ENCODE peak calls at places on chromosomes 1 and 21, in four cellular contexts. H is lower leg skin, K is choroid plexus epithelial cell, G is HFF-Myc. D is an unnamed sample.

GRCh38 chr1:7261490-7261889 is 476.2 kb downstream of the CAMTA1 start:
- DNase-seq in H (no peak), K (no peak), G (no peak), D (no peak)

GRCh38 chr1:32393832-32394140 is 455 bp downstream of the BSDC1 start:
- DNase-seq in K (peak), H (no peak), G (no peak), D (peak)

GRCh38 chr1:63984257-63984626 is 210.4 kb downstream of the ROR1 start:
- DNase-seq in H (no peak), K (peak), G (no peak), D (no peak)

GRCh38 chr1:229863651-229864545 is 203.1 kb upstream of the GALNT2 start:
- DNase-seq in H (no peak), G (no peak), K (no peak), D (no peak)

GRCh38 chr1:26761217-26761616 is 26.5 kb upstream of the PIGV start:
- DNase-seq in G (no peak), K (no peak), H (no peak), D (no peak)

GRCh38 chr1:40732756-40733301 is 41.3 kb downstream of the NFYC start:
- DNase-seq in H (no peak), K (peak), G (no peak), D (no peak)

GRCh38 chr1:55140137-55140536 is 75.0 kb downstream of the USP24 start:
- DNase-seq in G (no peak), H (no peak), K (no peak), D (no peak)

GRCh38 chr1:211371406-211372105 is 44.9 kb downstream of the TRAF5 start:
- DNase-seq in H (no peak), K (peak), G (no peak), D (no peak)

GRCh38 chr1:226064168-226064815 is 1.8 kb downstream of the H3-3A start:
- DNase-seq in G (no peak), K (peak), H (no peak), D (no peak)

GRCh38 chr1:229192031-229192430 is 78.9 kb upstream of the RAB4A start:
- DNase-seq in K (peak), H (no peak), G (no peak), D (no peak)

GRCh38 chr1:59485949-59486348 is 189.1 kb downstream of the FGGY start:
- DNase-seq in H (no peak), G (no peak), K (no peak), D (no peak)

GRCh38 chr21:36850372-36850771 is 116.1 kb downstream of the HLCS start:
- DNase-seq in K (no peak), H (no peak), G (no peak), D (no peak)

GRCh38 chr1:39959651-39960333 is 4.8 kb downstream of the MFSD2A start:
- DNase-seq in K (no peak), G (no peak), H (no peak), D (no peak)

GRCh38 chr1:182087951-182088350 is 26.4 kb upstream of the ZNF648 start:
- DNase-seq in G (no peak), H (no peak), K (no peak), D (peak)

GRCh38 chr1:8817413-8818324 is at the start of gene RERE:
- DNase-seq in K (peak), G (peak), H (peak), D (peak)

GRCh38 chr1:197782719-197783328 is 7.5 kb upstream of the DENND1B start:
- DNase-seq in G (no peak), H (no peak), K (no peak), D (no peak)

GRCh38 chr1:245875581-245876263 is 631.4 kb downstream of the SMYD3 start:
- DNase-seq in H (no peak), G (no peak), K (peak), D (peak)

GRCh38 chr1:1171551-1172340 is 1.9 kb upstream of the TTLL10 start:
- DNase-seq in G (no peak), K (no peak), H (no peak), D (no peak)

GRCh38 chr1:103371234-103371633 is 154.3 kb upstream of the RNPC3 start:
- DNase-seq in G (no peak), H (no peak), K (peak), D (no peak)

GRCh38 chr1:15728937-15729657 is 7.0 kb upstream of the SLC25A34 start:
- DNase-seq in K (no peak), H (no peak), G (no peak), D (no peak)

GRCh38 chr1:201268604-201269151 is 14.6 kb upstream of the PKP1 start:
- DNase-seq in G (peak), K (peak), H (peak), D (peak)

GRCh38 chr1:61950418-61950817 is 208.1 kb downstream of the PATJ start:
- DNase-seq in K (peak), G (no peak), H (no peak), D (peak)

GRCh38 chr1:237671262-237671661 is 219.5 kb downstream of the ZP4 start:
- DNase-seq in K (no peak), H (no peak), G (no peak), D (no peak)

GRCh38 chr21:17622018-17622417 is 9.3 kb upstream of the BTG3 start:
- DNase-seq in G (no peak), H (no peak), K (no peak), D (no peak)

GRCh38 chr1:241156231-241156965 is 200.6 kb downstream of the RGS7 start:
- DNase-seq in K (no peak), H (no peak), G (no peak), D (no peak)

GRCh38 chr1:173865468-173866164 is 2.2 kb downstream of the GAS5 start:
- DNase-seq in G (no peak), K (no peak), H (no peak), D (peak)

GRCh38 chr1:184881941-184882648 is 92.2 kb downstream of the NIBAN1 start:
- DNase-seq in G (no peak), K (no peak), H (no peak), D (no peak)

GRCh38 chr21:15415541-15416261 is 314.1 kb upstream of the USP25 start:
- DNase-seq in K (no peak), H (no peak), G (no peak), D (no peak)

GRCh38 chr1:204520834-204521709 is 4.9 kb downstream of the MDM4 start:
- DNase-seq in G (no peak), K (peak), H (no peak), D (no peak)
- H3K4me3 ChIP-seq in G (no peak), K (no peak), H (no peak), D (no peak)

GRCh38 chr1:75725861-75726361 is 1.4 kb downstream of the ACADM start:
- DNase-seq in H (no peak), K (no peak), G (no peak), D (no peak)
- H3K4me3 ChIP-seq in H (no peak), K (peak), G (peak), D (peak)

GRCh38 chr1:193418745-193419058 is 232.3 kb upstream of the B3GALT2 start:
- DNase-seq in K (no peak), G (no peak), H (no peak), D (no peak)
- H3K4me3 ChIP-seq in K (no peak), G (no peak), H (no peak), D (peak)

GRCh38 chr1:183323849-183324683 is 94.1 kb downstream of the NMNAT2 start:
- DNase-seq in H (peak), G (no peak), K (peak), D (no peak)

GRCh38 chr1:183328371-183328770 is 89.8 kb downstream of the NMNAT2 start:
- DNase-seq in H (peak), G (no peak), K (no peak), D (no peak)

GRCh38 chr1:183330335-183330734 is 87.8 kb downstream of the NMNAT2 start:
- DNase-seq in K (no peak), H (no peak), G (no peak), D (no peak)

GRCh38 chr1:183331095-183331742 is 87.0 kb downstream of the NMNAT2 start:
- DNase-seq in G (no peak), K (peak), H (no peak), D (no peak)

DNA sequence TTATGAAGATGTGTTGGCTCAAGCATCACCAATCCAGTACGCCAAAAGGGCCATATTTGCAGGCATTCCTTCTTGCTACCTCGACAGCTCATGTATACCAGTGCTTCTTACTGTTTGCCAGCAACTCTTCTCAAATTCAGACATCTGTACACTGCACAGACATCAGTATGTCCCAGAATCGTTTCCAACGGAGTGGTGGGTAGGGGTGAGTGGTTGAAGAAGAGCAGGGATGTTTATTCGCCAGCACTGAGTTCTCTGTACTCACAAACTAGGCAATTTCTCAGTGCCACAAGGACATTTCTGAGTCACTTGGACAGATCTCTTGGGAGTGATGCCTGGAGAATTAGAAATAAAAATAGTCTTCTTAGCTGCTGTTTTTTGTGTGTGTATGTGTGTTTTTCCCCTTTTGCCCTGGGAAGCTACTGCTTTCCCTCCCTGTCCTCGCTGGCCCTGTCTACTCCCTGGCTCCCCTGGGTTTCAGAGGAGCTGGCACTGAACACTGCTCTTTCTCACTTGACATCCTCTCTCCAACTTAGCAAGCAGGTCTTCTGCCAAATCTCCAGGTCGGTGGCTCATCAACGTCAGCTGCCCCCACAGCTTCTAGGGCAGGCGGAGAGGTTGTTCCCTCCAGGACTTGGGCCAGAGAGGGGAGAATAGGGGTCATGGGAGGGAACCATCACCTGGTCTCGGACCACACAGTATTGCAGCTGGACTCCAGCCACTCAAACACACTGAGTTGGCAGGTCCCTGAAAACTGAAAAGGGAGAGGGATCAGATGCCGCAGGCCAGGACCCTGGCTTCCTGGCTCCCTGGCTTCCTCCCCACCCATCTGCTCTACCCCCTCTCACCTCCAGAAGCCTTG is 90.5 kb downstream of the NMNAT2 start:
- DNase-seq in G (no peak), H (peak), K (no peak), D (no peak)
- H3K4me3 ChIP-seq in G (no peak), H (no peak), K (no peak), D (no peak)

GRCh38 chr1:2288816-2289536 is 60.9 kb downstream of the SKI start:
- DNase-seq in K (no peak), G (no peak), H (no peak), D (no peak)

GRCh38 chr1:2289607-2290006 is 61.5 kb downstream of the SKI start:
- DNase-seq in G (no peak), H (no peak), K (peak), D (peak)

GRCh38 chr1:2292725-2293450 is 64.8 kb downstream of the SKI start:
- DNase-seq in H (no peak), G (no peak), K (no peak), D (no peak)

GRCh38 chr1:2290171-2290578 is 62.1 kb downstream of the SKI start:
- DNase-seq in G (no peak), H (no peak), K (no peak), D (no peak)

DNA sequence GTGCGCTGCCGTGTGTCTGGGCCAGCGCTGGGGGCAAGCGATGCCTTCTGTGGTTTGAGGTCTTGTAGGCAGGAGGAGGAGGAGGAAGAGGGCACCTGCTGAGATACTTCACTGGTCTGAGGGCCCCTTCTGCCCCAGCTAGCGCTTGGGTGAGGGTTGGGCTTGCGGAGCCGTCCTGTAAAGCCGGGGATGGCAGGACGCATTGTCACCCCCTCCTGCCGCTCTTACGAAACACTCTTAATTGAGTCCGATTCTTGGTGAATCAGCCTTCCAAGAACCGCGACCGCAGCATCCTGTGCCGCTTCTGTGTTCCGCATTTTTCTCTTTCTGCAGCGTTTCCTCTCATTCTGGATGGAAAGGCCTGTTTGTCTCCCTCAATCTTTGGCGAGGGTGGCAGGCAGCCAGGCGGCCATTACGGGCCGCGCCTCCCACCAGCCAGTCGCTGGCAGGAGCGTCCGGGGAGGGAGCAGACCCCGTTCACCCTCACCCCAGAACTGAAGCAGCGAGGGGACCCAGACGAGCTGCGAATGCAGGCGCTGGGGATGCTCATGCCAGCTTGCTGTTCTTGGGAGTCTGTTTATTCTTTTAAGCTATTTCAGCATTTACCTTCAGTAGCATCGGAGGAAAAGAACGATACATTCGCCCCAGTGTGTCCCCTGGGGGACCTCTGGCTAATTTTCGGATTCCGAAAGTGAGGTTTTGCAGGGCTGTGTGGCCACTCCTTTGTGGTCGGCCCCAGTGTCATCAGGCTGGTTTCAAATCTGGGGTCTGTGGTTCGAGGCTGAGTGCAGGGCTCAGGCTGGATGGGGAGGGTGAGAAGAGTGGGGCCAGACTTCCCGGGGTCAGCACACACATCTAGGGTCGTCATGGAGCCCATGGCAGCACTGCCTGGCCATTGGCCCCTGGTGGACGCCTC is 62.7 kb downstream of the SKI start:
- DNase-seq in G (peak), K (peak), H (peak), D (peak)
- H3K4me3 ChIP-seq in G (peak), K (peak), H (no peak), D (peak)

D was measured in SJSA1.